ENCODE peak calls at places on chromosomes 7 and 10, in ten cellular contexts. A is endothelial cell of umbilical vein, O is suprapubic skin, G is GM12878, I is heart left ventricle, R is right lobe of liver, M is adrenal gland, T is IMR-90, J is K562, N is A549. Q is an unnamed sample.

GRCh38 chr10:9605231-9605630 is 1412.4 kb upstream of the CELF2 start:
- DNase-seq in A (no peak), O (no peak), G (no peak), I (no peak), R (no peak), M (no peak), T (no peak), J (no peak), N (no peak), Q (no peak)

GRCh38 chr10:6045600-6046457 is 16.3 kb downstream of the IL2RA start:
- DNase-seq in A (no peak), O (no peak), G (no peak), I (no peak), R (no peak), M (no peak), T (no peak), J (no peak), N (no peak), Q (no peak)

GRCh38 chr7:34086064-34086463 is 180.7 kb downstream of the BMPER start:
- DNase-seq in A (no peak), O (no peak), G (no peak), I (no peak), R (no peak), M (no peak), T (no peak), J (no peak), N (no peak), Q (no peak)

GRCh38 chr10:119442758-119443060 is 99.8 kb downstream of the RGS10 start:
- DNase-seq in A (no peak), O (peak; percentile 54), G (no peak), I (no peak), R (no peak), M (no peak), T (no peak), J (no peak), N (no peak), Q (no peak)

GRCh38 chr10:106043833-106044232 is 1120.7 kb downstream of the SORCS1 start:
- DNase-seq in A (no peak), O (no peak), G (no peak), I (no peak), R (no peak), M (no peak), T (peak; percentile 2), J (no peak), N (no peak), Q (no peak)

GRCh38 chr7:141198191-141198958 is 124.5 kb downstream of the TMEM178B start:
- DNase-seq in A (no peak), O (no peak), G (no peak), I (no peak), R (no peak), M (no peak), T (no peak), J (no peak), N (no peak), Q (no peak)

GRCh38 chr10:11294831-11295230 is 277.2 kb downstream of the CELF2 start:
- DNase-seq in A (peak; percentile 47), O (no peak), G (no peak), I (no peak), R (no peak), M (no peak), T (no peak), J (no peak), N (no peak), Q (no peak)

GRCh38 chr10:17348111-17349008 is 106.0 kb downstream of the ST8SIA6 start:
- DNase-seq in A (peak; percentile 56), O (peak; percentile 80), G (no peak), I (peak; percentile 70), R (no peak), M (peak; percentile 58), T (peak; percentile 79), J (peak; percentile 72), N (peak; percentile 13), Q (no peak)

GRCh38 chr7:48097511-48098231 is 8.6 kb downstream of the UPP1 start:
- DNase-seq in A (peak; percentile 44), O (no peak), G (no peak), I (no peak), R (no peak), M (no peak), T (no peak), J (no peak), N (no peak), Q (no peak)

GRCh38 chr10:121540773-121541395 is 57.4 kb downstream of the FGFR2 start:
- DNase-seq in A (no peak), O (no peak), G (no peak), I (no peak), R (no peak), M (no peak), T (no peak), J (no peak), N (no peak), Q (no peak)

GRCh38 chr10:99854860-99855259 is 72.4 kb downstream of the ABCC2 start:
- DNase-seq in A (peak; percentile 91), O (no peak), G (no peak), I (no peak), R (no peak), M (no peak), T (peak; percentile 83), J (no peak), N (peak; percentile 81), Q (no peak)

GRCh38 chr10:125431149-125431548 is 251.8 kb downstream of the TEX36 start:
- DNase-seq in A (no peak), O (no peak), G (no peak), I (no peak), R (no peak), M (no peak), T (no peak), J (no peak), N (no peak), Q (no peak)

GRCh38 chr7:109763611-109764010 is 1193.9 kb downstream of the DNAJB9 start:
- DNase-seq in A (no peak), O (no peak), G (no peak), I (no peak), R (no peak), M (no peak), T (no peak), J (no peak), N (no peak), Q (no peak)

DNA sequence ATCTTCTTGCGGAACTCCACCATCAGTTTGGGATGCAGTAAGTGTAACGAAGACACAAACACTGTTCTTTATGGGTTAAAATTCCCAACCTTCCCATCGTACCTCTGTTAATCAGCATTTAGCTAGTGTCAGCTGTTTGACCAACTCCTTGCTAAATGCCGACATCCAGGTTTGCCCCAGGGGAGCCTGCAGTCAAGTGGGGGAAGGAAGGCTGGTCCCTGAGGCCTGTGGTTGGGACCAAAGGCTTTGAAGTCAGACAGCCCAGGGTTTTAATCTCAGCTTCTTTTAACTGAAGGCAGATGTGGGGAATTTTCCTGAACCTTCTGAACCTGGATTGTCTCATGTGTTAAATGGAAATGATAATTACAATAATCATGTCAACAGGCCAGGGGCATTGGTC is 443.7 kb downstream of the GLRX3 start:
- DNase-seq in A (no peak), O (no peak), G (no peak), I (no peak), R (no peak), M (no peak), T (no peak), J (no peak), N (no peak), Q (no peak)
- TF ChIP-seq POLR2A in A (no peak), O (no peak), G (no peak), I (no peak), R (no peak), M (no peak), T (no peak), J (no peak), N (no peak), Q (no peak)

GRCh38 chr7:3415730-3416366 is 114.8 kb downstream of the SDK1 start:
- DNase-seq in A (no peak), O (no peak), G (no peak), I (no peak), R (no peak), M (no peak), T (no peak), J (no peak), N (no peak), Q (no peak)

GRCh38 chr7:3412871-3413270 is 111.8 kb downstream of the SDK1 start:
- DNase-seq in A (no peak), O (no peak), G (no peak), I (no peak), R (no peak), M (no peak), T (no peak), J (no peak), N (no peak), Q (no peak)

GRCh38 chr7:3416453-3416852 is 115.4 kb downstream of the SDK1 start:
- DNase-seq in A (no peak), O (no peak), G (no peak), I (no peak), R (no peak), M (no peak), T (no peak), J (no peak), N (no peak), Q (no peak)
- H3K27ac ChIP-seq in A (no peak overlapping the region), O (no peak overlapping the region), G (no peak overlapping the region), I (no peak overlapping the region), R (no peak overlapping the region), M (no peak overlapping the region), T (no peak overlapping the region), J (no peak overlapping the region), N (no peak overlapping the region), Q (no peak overlapping the region)

GRCh38 chr7:20343211-20343610 is 12.5 kb downstream of the ITGB8 start:
- DNase-seq in A (no peak), O (no peak), G (no peak), I (no peak), R (no peak), M (no peak), T (no peak), J (no peak), N (peak; percentile 37), Q (no peak)

GRCh38 chr7:20348408-20348807 is 17.7 kb downstream of the ITGB8 start:
- DNase-seq in A (no peak), O (no peak), G (no peak), I (no peak), R (no peak), M (no peak), T (no peak), J (no peak), N (no peak), Q (no peak)

GRCh38 chr7:20343954-20344353 is 13.3 kb downstream of the ITGB8 start:
- DNase-seq in A (no peak), O (no peak), G (no peak), I (no peak), R (no peak), M (no peak), T (no peak), J (no peak), N (no peak), Q (no peak)

GRCh38 chr7:20344396-20344795 is 13.7 kb downstream of the ITGB8 start:
- DNase-seq in A (no peak), O (no peak), G (no peak), I (no peak), R (no peak), M (no peak), T (no peak), J (no peak), N (no peak), Q (no peak)

GRCh38 chr7:20346577-20346976 is 15.9 kb downstream of the ITGB8 start:
- DNase-seq in A (no peak), O (no peak), G (no peak), I (no peak), R (no peak), M (no peak), T (no peak), J (no peak), N (no peak), Q (no peak)
- TF ChIP-seq CTCF in A (no peak), O (no peak), G (no peak), I (no peak), R (no peak), M (no peak), T (no peak), J (no peak), N (no peak), Q (no peak)

GRCh38 chr7:155300641-155301452 is 3.2 kb downstream of the INSIG1 start:
- DNase-seq in A (no peak), O (no peak), G (no peak), I (no peak), R (peak; percentile 73), M (no peak), T (no peak), J (no peak), N (no peak), Q (no peak)
- TF ChIP-seq POLR2A in A (no peak), O (no peak), G (peak; percentile 56), I (no peak), R (no peak), M (no peak), T (peak; percentile 12), J (peak; percentile 50), N (no peak), Q (no peak)